ENCODE peak calls at places on chromosomes 6 and 20, in nine cellular contexts. X is glutamatergic neuron, T is neural progenitor cell, G is testis, P is lower lobe of right lung, H is AG09319, D is gastrocnemius medialis, F is GM12864, E is psoas muscle. N is an unnamed sample.

GRCh38 chr6:44101832-44102231 is 25.4 kb downstream of the MRPL14 start:
- DNase-seq in X (no peak), T (no peak), G (no peak), P (no peak), H (no peak), D (no peak), F (no peak), E (no peak), N (no peak)

GRCh38 chr6:13302751-13303667 is 25.3 kb downstream of the TBC1D7 start:
- DNase-seq in X (no peak), T (no peak), G (peak; percentile 49), P (peak; percentile 81), H (peak; percentile 90), D (peak; percentile 58), F (peak; percentile 79), E (peak; percentile 69), N (no peak)

GRCh38 chr6:132683543-132683942 is 24.6 kb upstream of the TAAR1 start:
- DNase-seq in X (no peak), T (no peak), G (no peak), P (no peak), H (no peak), D (no peak), F (no peak), E (no peak), N (no peak)

GRCh38 chr20:38321959-38322598 is 18.1 kb downstream of the BPI start:
- DNase-seq in X (peak; percentile 63), T (peak; percentile 75), G (peak; percentile 70), P (no peak), H (peak; percentile 48), D (no peak), F (no peak), E (no peak), N (peak; percentile 52)

GRCh38 chr20:34768105-34768504 is 57.3 kb downstream of the NCOA6 start:
- DNase-seq in X (no peak), T (no peak), G (no peak), P (no peak), H (no peak), D (no peak), F (no peak), E (no peak), N (no peak)

GRCh38 chr6:134166529-134167221 is 114.3 kb upstream of the SLC2A12 start:
- DNase-seq in X (no peak), T (no peak), G (no peak), P (no peak), H (no peak), D (no peak), F (no peak), E (no peak), N (no peak)

GRCh38 chr6:78390066-78390465 is 477.3 kb upstream of the IRAK1BP1 start:
- DNase-seq in X (no peak), T (no peak), G (no peak), P (no peak), H (no peak), D (no peak), F (no peak), E (no peak), N (no peak)

GRCh38 chr20:48657426-48658197 is 170.2 kb downstream of the PREX1 start:
- DNase-seq in X (peak; percentile 68), T (peak; percentile 82), G (peak; percentile 85), P (peak; percentile 67), H (peak; percentile 44), D (peak; percentile 63), F (peak; percentile 57), E (peak; percentile 74), N (peak; percentile 68)

GRCh38 chr6:83176256-83176655 is 16.8 kb downstream of the PGM3 start:
- DNase-seq in X (no peak), T (no peak), G (no peak), P (no peak), H (no peak), D (no peak), F (no peak), E (no peak), N (no peak)
- TF ChIP-seq CTCF in X (no peak), T (no peak), G (no peak), P (no peak), H (no peak), D (no peak), F (no peak), E (no peak), N (no peak)

DNA sequence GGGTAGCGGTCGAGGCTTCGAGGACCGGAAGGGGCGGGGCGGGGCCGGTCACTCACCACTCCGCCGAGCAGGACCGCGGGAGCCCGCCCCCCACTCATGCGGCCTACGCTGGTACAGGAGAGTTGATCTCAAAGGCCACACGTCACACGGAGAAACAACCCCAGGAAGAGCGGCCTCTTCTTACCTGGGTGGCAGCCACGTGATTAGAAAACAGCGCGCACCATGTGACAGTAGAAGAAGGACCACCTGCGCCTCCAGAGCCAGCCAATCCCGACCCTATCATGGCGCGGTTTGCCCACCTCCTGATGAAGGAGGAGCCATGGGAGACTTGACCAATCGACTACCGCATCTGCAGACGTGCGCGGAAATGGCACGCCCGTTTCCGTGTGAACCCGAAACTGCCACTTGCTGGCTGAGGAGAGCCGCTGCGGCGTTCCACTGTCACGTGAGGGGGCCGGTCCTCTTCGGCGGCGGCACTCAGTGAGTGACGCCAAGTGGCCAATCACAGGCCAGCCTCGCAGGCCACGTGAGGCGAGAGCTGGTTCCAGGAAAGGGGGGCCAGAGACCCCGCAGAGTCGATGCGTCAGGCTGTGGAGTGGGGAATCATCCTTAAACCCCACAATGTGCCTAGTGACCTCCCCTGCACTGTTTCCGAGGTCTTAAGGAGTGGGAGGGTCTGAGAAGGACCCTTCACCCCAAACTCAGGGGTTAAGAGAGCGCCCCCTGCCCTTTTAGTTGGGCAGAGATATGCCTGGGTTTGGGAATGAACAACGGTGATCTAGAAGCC is at the start of gene CUTA:
- DNase-seq in X (peak; percentile 97), T (peak; percentile 99), G (peak; percentile 99), P (peak; percentile 100), H (peak; percentile 99), D (peak; percentile 100), F (peak; percentile 100), E (peak; percentile 100), N (peak; percentile 93)
- TF ChIP-seq CTCF in X (peak; percentile 52), T (peak; percentile 68), G (peak; percentile 59), P (peak; percentile 35), H (peak; percentile 24), D (peak; percentile 30), F (peak; percentile 53), E (peak; percentile 25), N (peak; percentile 47)

GRCh38 chr6:7276199-7276524 is 36.8 kb downstream of the SSR1 start:
- DNase-seq in X (no peak), T (no peak), G (no peak), P (no peak), H (no peak), D (no peak), F (no peak), E (no peak), N (no peak)
- TF ChIP-seq CTCF in X (peak; percentile 41), T (no peak), G (no peak), P (peak; percentile 10), H (no peak), D (no peak), F (no peak), E (no peak), N (no peak)

GRCh38 chr6:106997392-106998257 is 23.1 kb upstream of the CD24 start:
- DNase-seq in X (peak; percentile 76), T (peak; percentile 81), G (peak; percentile 75), P (peak; percentile 51), H (peak; percentile 12), D (no peak), F (peak; percentile 36), E (no peak), N (peak; percentile 73)
- TF ChIP-seq CTCF in X (peak; percentile 91), T (peak; percentile 99), G (peak; percentile 63), P (peak; percentile 68), H (peak; percentile 85), D (no peak), F (peak; percentile 92), E (peak; percentile 40), N (peak; percentile 88)

GRCh38 chr6:154614641-154615040 is 104.2 kb upstream of the CNKSR3 start:
- DNase-seq in X (no peak), T (no peak), G (no peak), P (no peak), H (no peak), D (no peak), F (no peak), E (no peak), N (no peak)

GRCh38 chr6:154613137-154613676 is 102.7 kb upstream of the CNKSR3 start:
- DNase-seq in X (no peak), T (no peak), G (no peak), P (no peak), H (peak; percentile 51), D (no peak), F (no peak), E (no peak), N (no peak)

GRCh38 chr6:154617175-154617574 is 106.7 kb upstream of the CNKSR3 start:
- DNase-seq in X (no peak), T (no peak), G (no peak), P (no peak), H (no peak), D (no peak), F (no peak), E (no peak), N (no peak)

GRCh38 chr6:154614101-154614500 is 103.6 kb upstream of the CNKSR3 start:
- DNase-seq in X (no peak), T (no peak), G (no peak), P (no peak), H (no peak), D (no peak), F (no peak), E (no peak), N (no peak)

DNA sequence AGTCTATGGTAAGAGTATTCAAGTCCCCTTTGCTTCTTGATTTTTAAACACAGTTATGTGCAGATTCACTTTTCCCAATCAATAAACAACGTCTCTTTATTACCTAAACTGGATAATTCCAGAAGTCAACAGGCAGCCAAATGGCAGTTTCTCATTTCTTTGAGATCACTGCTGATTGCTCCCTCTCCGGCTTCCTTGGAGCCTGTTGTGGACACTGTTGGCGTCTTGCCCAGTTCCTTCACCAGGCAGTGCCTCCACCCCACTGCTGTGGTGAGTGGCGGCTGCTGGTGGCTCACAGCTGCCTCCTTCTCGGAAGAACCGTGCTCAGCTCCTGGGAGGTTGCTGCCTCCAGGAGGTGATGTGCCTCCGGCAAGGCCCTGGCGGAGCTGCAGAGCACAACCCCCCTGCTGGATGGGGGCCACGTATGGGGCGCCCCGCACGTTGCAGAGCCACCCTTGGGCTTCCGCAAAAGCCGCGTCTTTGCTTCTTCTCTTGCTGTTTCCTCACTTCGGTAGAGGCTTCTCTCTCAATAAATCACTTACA is 105.1 kb upstream of the CNKSR3 start:
- DNase-seq in X (no peak), T (no peak), G (peak; percentile 59), P (peak; percentile 72), H (no peak), D (peak; percentile 17), F (no peak), E (peak; percentile 60), N (no peak)
- TF ChIP-seq CTCF in X (no peak), T (no peak), G (no peak), P (no peak), H (no peak), D (no peak), F (no peak), E (no peak), N (no peak)

DNA sequence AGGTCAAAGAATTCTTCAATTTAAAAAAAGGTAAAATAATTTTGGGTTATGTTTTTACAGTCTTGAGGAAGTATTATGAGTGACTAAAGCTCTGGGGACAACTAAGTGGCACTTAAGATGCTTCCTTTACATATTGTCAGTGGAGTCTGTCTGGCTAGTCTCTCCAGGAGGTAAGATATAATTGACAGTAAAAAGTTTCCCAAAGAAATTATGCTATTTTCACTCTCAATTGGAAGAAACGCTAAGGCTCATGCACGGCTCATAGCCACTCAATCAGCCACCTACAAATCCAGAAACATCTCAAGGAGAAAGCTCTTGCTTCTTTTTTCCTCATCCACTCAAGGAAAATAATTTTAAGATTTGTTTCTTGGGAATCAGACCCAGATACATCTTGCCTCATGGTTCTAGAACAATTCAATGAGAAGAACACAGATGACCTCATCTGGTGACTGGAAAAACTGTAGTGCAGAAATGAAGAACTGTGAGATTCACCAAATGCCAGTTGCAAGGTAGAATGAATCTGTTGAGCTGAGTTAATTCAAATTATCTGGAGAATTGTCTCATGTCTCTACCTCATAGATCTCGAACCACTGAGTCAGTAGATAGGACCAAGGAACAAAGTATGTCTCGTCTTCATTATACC is 252.9 kb downstream of the TPBG start:
- DNase-seq in X (no peak), T (no peak), G (no peak), P (no peak), H (no peak), D (no peak), F (no peak), E (no peak), N (no peak)
- TF ChIP-seq CTCF in X (no peak), T (no peak), G (no peak), P (no peak), H (peak; percentile 37), D (no peak), F (no peak), E (no peak), N (no peak)

N was measured in neural crest cell.